ENCODE peak calls at places on chromosomes 12 and 14, in six cellular contexts. D, J, I, K, H and M are unnamed samples.

GRCh38 chr12:12297201-12297830 is 30.5 kb upstream of the LRP6 start:
- DNase-seq in H (no peak), I (no peak), K (no peak), J (no peak), D (no peak), M (no peak)

GRCh38 chr12:123104809-123105208 is 46.1 kb downstream of the PITPNM2 start:
- DNase-seq in D (no peak), J (no peak), I (no peak), K (no peak), H (no peak), M (no peak)

GRCh38 chr12:45409966-45410365 is 194.1 kb downstream of the ANO6 start:
- DNase-seq in H (peak; percentile 93), D (peak; percentile 82), I (peak; percentile 12), K (no peak), J (no peak), M (no peak)

GRCh38 chr12:27779837-27780611 is at the start of the genes KLHL42 and MANSC4:
- DNase-seq in I (peak; percentile 67), K (peak; percentile 67), H (peak; percentile 73), J (peak; percentile 61), D (peak; percentile 68), M (peak; percentile 79)

GRCh38 chr12:73235387-73235786 is 963.2 kb downstream of the TRHDE start:
- DNase-seq in J (no peak), D (no peak), K (no peak), I (no peak), H (no peak), M (no peak)

GRCh38 chr12:110247340-110248095 is 33.5 kb upstream of the ATP2A2 start:
- DNase-seq in J (peak; percentile 56), D (no peak), K (no peak), H (no peak), I (no peak), M (no peak)

GRCh38 chr14:56073783-56074182 is 44.4 kb upstream of the PELI2 start:
- DNase-seq in D (no peak), K (no peak), J (no peak), I (no peak), H (no peak), M (no peak)

GRCh38 chr12:99259040-99259934 is 388.3 kb upstream of the GARIN6 start:
- DNase-seq in J (no peak), K (no peak), H (no peak), I (no peak), D (no peak), M (no peak)

GRCh38 chr12:124332068-124332672 is 37.3 kb downstream of the RFLNA start:
- DNase-seq in H (no peak), I (no peak), D (no peak), J (no peak), K (no peak), M (no peak)

GRCh38 chr12:118035194-118036041 is 18.9 kb downstream of the RFC5 start:
- DNase-seq in H (peak; percentile 22), D (peak; percentile 45), K (no peak), J (no peak), I (no peak), M (no peak)

GRCh38 chr12:43306066-43306465 is 245.9 kb downstream of the ADAMTS20 start:
- DNase-seq in K (no peak), J (no peak), D (peak; percentile 91), I (peak; percentile 95), H (peak; percentile 99), M (no peak)

GRCh38 chr12:131362290-131363211 is 348.3 kb upstream of the SFSWAP start:
- DNase-seq in K (no peak), H (no peak), I (no peak), J (no peak), D (no peak), M (no peak)

GRCh38 chr14:66378712-66379111 is 107.5 kb upstream of the CCDC196 start:
- DNase-seq in J (no peak), I (no peak), H (no peak), K (no peak), D (no peak), M (no peak)

GRCh38 chr14:37599527-37600368 is 4.3 kb downstream of the TTC6 start:
- DNase-seq in I (no peak), H (no peak), J (no peak), K (no peak), D (no peak), M (no peak)

GRCh38 chr14:72948481-72949138 is 22.3 kb downstream of the DCAF4 start:
- DNase-seq in K (peak; percentile 48), H (peak; percentile 70), D (peak; percentile 74), I (peak; percentile 54), J (peak; percentile 79), M (peak; percentile 57)

DNA sequence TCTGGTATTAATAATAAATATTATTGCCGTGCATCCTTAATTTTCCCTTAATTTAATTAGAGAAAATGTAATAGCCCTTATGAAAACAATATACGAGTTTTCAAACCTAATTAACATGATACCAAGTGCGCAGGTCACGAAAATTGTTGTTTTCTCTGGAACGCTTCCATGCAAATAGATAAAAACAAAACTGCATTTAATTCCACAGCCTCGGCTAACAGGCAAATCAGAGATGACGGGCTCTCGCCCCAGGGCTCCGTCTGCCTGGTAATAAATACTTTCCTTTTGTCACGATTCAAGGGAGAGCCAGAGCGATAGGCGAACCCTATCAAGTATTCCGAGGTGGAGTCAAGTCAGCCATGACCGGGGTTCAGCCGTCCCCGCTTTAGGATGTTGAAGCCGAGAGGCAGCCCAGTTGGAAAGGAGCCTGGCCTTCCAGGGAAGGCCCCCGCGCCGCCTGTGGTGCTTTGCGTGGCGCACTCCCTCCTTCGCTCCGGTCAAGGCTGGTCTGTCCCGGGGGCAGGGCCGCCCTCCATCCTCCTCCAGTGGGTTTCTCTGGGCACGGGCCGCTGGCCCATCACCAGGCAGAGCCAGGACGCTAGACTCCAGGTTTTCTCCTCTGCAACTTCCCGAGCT is 137.8 kb upstream of the GSC start:
- DNase-seq in H (no peak), D (no peak), J (no peak), K (no peak), I (no peak), M (no peak)
- TF ChIP-seq CTCF in H (no peak), D (no peak), J (no peak), K (no peak), I (no peak), M (no peak)

DNA sequence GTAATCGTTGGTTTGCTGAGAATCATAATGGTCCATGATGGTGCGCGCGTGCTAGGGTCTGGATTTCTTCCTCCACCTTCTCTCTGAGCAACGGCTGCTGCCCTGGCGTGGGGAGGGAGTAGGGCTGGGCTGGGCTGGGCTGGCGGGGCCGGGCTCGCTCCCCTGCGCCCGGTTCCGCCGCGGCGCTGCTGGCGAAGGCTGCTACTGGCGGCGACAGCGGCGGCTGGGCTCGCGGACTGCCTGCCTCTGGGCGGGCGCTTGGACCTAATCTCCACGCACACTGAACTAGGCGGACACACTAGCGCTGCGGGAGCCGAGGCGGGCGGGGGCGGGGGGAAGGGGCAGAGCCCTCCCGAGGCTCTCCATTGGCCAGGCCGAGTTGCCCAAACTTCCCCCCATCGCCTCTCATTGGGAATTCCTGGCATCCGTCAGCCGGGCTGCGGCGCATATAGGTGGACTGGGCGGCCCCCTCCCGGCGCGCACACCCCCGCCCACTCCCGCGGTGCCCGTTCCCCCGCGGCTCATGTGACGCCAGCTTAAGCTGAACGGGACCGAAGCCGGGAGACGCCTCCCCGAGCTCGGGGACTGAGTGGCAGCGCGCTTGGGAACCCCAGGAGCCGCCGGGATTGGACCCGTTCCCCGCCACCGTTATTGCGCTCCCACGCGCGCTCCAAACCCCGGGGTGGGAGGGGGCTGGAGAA is at the start of gene ACTN1:
- DNase-seq in D (peak; percentile 95), J (peak; percentile 97), I (peak; percentile 98), H (peak; percentile 97), K (peak; percentile 25), M (peak; percentile 78)
- TF ChIP-seq CTCF in D (no peak), J (no peak), I (no peak), H (no peak), K (no peak), M (no peak)

GRCh38 chr14:24298892-24299254 is 707 bp downstream of the DHRS1 start:
- DNase-seq in D (peak; percentile 55), I (peak; percentile 81), K (no peak), H (peak; percentile 77), J (no peak), M (no peak)

GRCh38 chr14:24299255-24300191 is at the start of the genes DHRS1 and NOP9:
- DNase-seq in K (peak; percentile 93), H (peak; percentile 85), I (peak; percentile 86), D (peak; percentile 85), J (peak; percentile 93), M (peak; percentile 88)

GRCh38 chr14:24296341-24297157 is 3.0 kb downstream of the DHRS1 start:
- DNase-seq in K (peak; percentile 50), J (peak; percentile 72), I (peak; percentile 90), H (peak; percentile 97), D (peak; percentile 93), M (no peak)

GRCh38 chr14:24300326-24300980 is 803 bp downstream of the NOP9 start:
- DNase-seq in H (no peak), J (no peak), D (no peak), K (no peak), I (no peak), M (no peak)

DNA sequence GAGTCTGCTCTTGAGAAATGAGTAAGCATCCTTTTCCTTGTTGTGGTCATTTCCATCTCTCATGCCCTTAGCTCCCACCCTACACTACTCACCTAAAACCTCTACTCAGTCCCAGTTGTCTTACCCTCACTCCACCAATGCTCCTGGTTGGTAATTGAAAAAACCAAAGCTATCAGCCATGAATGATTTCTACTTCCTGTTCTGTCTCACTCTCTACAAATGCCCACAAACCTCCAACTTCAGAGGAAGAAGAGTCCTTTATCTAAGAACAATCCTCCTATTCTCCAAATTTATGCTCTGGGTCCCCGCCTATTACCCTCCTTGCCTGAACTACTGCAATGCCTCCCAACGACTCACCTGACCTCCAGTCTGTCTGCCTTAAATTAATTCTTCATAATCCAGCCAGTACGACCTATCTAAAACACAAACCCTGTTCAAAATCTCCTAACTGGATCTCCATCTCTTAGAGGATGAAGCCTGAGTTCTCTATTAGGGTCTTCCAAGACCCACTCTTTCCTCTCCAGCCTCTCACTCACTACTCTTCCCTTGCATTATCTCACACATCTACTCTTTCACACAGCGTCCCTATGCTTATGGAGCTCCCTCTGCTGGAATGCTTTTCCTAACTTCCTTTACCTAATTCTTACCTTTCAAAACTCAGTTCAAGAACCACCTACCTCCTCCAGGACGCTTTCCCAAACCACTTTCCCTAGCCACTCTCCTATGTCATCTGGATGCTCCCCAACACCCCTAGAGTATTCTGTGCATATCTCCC is 2.2 kb downstream of the DHRS1 start:
- DNase-seq in D (peak; percentile 27), H (peak; percentile 28), K (no peak), J (no peak), I (no peak), M (no peak)
- TF ChIP-seq CTCF in D (peak; percentile 41), H (peak; percentile 41), K (no peak), J (no peak), I (peak; percentile 44), M (peak; percentile 42)

GRCh38 chr12:101823891-101824290 is 6.9 kb downstream of the GNPTAB start:
- DNase-seq in H (no peak), D (peak; percentile 14), K (no peak), I (no peak), J (peak; percentile 64), M (no peak)
- TF ChIP-seq CTCF in H (no peak), D (peak; percentile 28), K (no peak), I (no peak), J (no peak), M (peak; percentile 25)

DNA sequence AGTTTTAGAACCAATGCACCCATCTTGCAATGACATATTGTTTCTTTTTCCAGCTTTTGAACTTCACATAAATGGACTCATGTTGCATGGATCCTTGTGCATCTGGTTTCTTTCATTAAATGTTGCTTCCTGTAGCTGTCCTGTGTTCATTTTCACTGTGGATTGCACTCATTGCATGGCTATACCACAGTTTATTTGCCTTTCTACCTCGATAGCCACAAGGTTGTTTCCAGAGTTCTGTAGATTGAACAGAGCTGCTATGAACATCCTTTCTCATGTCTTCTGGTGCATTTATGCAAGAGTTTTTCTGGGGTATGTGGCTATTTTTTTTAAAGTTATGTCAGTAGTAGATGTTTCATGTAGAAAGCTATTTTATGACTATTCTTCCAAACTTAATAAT is 3.5 kb upstream of the KRT81 start:
- DNase-seq in D (no peak), I (no peak), K (no peak), H (no peak), J (no peak), M (no peak)
- TF ChIP-seq CTCF in D (no peak), I (no peak), K (no peak), H (no peak), J (no peak), M (no peak)